ENCODE peak calls at places on chromosomes 3 and 15, in five cellular contexts. D is SK-N-SH, K is IMR-90, O is K562, J is GM12878. M is an unnamed sample.

GRCh38 chr3:46565607-46566039 is 479 bp downstream of the LRRC2 start:
- DNase-seq in D (peak), K (peak), O (no peak), J (no peak), M (peak)

GRCh38 chr3:99365396-99365795 is 273.0 kb upstream of the COL8A1 start:
- DNase-seq in D (no peak), K (no peak), O (no peak), J (no peak), M (no peak)

GRCh38 chr3:172877011-172877410 is 126.5 kb downstream of the ECT2 start:
- DNase-seq in D (no peak), K (no peak), O (no peak), J (no peak), M (no peak)

GRCh38 chr3:98974442-98974841 is 72.9 kb upstream of the DCBLD2 start:
- DNase-seq in D (no peak), K (no peak), O (no peak), J (no peak), M (peak)

GRCh38 chr15:64334530-64334929 is 21.4 kb downstream of the CSNK1G1 start:
- DNase-seq in D (no peak), K (no peak), O (no peak), J (no peak), M (no peak)

GRCh38 chr3:124142389-124142970 is 150.6 kb upstream of the ROPN1 start:
- DNase-seq in D (no peak), K (no peak), O (no peak), J (no peak), M (no peak)

GRCh38 chr3:183244981-183245476 is 8.0 kb upstream of the B3GNT5 start:
- DNase-seq in D (no peak), K (no peak), O (no peak), J (no peak), M (no peak)

GRCh38 chr3:97981886-97982285 is 9.7 kb upstream of the RIOX2 start:
- DNase-seq in D (no peak), K (peak), O (no peak), J (no peak), M (no peak)

GRCh38 chr15:85800460-85801123 is 5.9 kb upstream of the KLHL25 start:
- DNase-seq in D (no peak), K (peak), O (no peak), J (no peak), M (peak)

GRCh38 chr3:51282931-51283330 is 102.2 kb upstream of the MANF start:
- DNase-seq in D (no peak), K (peak), O (no peak), J (no peak), M (no peak)

GRCh38 chr3:61080737-61081445 is 170.4 kb downstream of the FHIT start:
- DNase-seq in D (no peak), K (no peak), O (no peak), J (no peak), M (no peak)

GRCh38 chr3:106326941-106327765 is 458.3 kb upstream of the CBLB start:
- DNase-seq in D (no peak), K (peak), O (no peak), J (no peak), M (no peak)

GRCh38 chr3:64291345-64291744 is 66.1 kb upstream of the PRICKLE2 start:
- DNase-seq in D (no peak), K (peak), O (no peak), J (no peak), M (no peak)

GRCh38 chr3:52262447-52262846 is 16.0 kb downstream of the WDR82 start:
- DNase-seq in D (no peak), K (no peak), O (no peak), J (no peak), M (no peak)

GRCh38 chr15:52440414-52440813 is 88.3 kb downstream of the MYO5A start:
- DNase-seq in D (no peak), K (peak), O (no peak), J (no peak), M (peak)

GRCh38 chr3:28867836-28868235 is 413.0 kb upstream of the RBMS3 start:
- DNase-seq in D (no peak), K (no peak), O (no peak), J (no peak), M (no peak)

GRCh38 chr3:120487079-120487693 is 36.4 kb upstream of the FSTL1 start:
- DNase-seq in D (no peak), K (peak), O (no peak), J (no peak), M (no peak)

GRCh38 chr3:155185623-155186022 is 105.5 kb downstream of the MME start:
- DNase-seq in D (no peak), K (peak), O (no peak), J (no peak), M (no peak)
- TF ChIP-seq MXI1 in D (no peak), K (no peak), O (no peak), J (no peak), M (no peak)

DNA sequence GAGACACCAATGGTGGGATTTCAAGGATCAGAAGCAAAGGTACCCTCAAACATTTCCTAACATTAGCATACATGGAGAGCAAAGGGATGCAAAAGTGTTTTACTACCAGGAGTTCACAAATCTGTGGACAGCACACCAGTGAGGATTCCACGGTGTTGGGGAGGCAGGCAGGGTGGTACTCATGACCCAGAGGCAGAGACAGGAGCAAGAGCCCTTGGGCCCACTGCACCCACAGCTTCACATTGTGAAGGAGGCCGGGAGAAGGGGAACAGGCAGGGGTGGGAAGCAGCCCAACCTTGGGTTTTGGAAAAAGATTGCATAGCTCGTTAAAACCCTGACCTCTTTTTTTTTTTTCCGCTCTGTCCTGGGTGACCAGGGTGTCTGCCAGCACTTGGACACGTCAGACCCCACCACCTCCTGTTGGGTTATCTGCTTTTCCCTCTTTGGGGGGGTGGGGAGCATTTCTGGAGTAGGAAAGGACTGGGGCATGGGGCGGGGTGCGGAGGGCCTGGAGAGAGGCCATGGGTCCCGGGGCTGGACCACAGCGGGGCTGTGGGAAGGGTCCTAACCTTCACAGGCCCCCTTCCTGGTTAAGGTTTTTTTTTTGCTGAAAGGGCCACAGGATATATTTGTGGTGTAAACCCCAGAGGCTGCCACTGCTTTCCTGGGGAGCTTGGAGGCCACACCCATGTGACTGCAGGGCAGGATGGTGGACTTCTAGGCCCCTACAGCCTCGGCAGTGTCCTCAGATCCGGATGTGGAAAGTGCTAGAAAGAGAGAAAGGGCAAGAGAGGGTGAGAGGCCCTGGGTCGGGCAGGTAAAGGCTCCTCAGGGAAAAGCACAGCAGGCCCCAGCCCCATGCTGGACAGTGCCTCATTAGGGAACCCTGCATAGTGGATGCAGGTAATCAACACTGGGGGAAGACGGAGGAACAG is 12.5 kb downstream of the SH2D7 start:
- DNase-seq in D (no peak), K (no peak), O (no peak), J (no peak), M (no peak)
- TF ChIP-seq MXI1 in D (no peak), K (no peak), O (no peak), J (no peak), M (no peak)

DNA sequence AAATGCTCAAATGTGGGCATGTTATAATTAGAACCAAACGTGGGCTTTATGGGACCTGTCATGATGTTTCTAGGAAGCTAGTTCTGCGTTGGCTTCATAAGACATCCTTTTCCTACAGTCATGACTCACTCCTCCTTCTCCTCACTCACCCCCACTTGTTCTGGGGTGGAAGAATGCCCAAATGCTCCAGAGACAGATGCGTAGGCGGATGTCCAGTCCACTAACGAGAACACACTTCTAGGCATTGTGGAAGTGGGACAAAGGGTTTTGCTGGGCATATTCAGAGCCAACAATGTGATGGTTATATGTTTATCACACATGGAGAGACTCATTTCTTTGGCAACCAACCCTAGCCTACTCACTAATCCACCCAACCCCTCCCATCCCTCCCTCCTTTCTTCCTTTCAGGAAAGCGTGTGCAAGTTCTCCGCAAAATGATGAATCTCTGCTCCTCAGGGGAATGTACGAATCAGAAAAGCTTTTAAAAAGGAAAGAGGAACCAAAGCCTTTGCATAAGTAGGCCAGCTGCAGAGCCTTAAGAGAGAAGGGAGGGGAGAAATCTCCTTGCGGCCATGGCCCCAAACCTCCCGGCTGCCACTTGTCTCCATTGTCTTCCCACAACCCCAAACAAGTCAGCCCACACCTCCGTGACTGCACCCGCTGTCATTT is 123.0 kb upstream of the SPRED1 start:
- DNase-seq in D (peak), K (peak), O (no peak), J (peak), M (no peak)
- TF ChIP-seq MXI1 in D (no peak), K (peak), O (no peak), J (peak), M (no peak)

GRCh38 chr3:128372707-128373533 is 93.8 kb downstream of the DNAJB8 start:
- DNase-seq in D (no peak), K (no peak), O (no peak), J (no peak), M (no peak)

GRCh38 chr3:128372281-128372680 is 94.4 kb downstream of the DNAJB8 start:
- DNase-seq in D (no peak), K (no peak), O (no peak), J (peak), M (no peak)

GRCh38 chr3:128376516-128376915 is 90.2 kb downstream of the DNAJB8 start:
- DNase-seq in D (no peak), K (peak), O (no peak), J (no peak), M (no peak)

GRCh38 chr3:128378631-128379347 is 87.9 kb downstream of the DNAJB8 start:
- DNase-seq in D (no peak), K (peak), O (no peak), J (no peak), M (no peak)

DNA sequence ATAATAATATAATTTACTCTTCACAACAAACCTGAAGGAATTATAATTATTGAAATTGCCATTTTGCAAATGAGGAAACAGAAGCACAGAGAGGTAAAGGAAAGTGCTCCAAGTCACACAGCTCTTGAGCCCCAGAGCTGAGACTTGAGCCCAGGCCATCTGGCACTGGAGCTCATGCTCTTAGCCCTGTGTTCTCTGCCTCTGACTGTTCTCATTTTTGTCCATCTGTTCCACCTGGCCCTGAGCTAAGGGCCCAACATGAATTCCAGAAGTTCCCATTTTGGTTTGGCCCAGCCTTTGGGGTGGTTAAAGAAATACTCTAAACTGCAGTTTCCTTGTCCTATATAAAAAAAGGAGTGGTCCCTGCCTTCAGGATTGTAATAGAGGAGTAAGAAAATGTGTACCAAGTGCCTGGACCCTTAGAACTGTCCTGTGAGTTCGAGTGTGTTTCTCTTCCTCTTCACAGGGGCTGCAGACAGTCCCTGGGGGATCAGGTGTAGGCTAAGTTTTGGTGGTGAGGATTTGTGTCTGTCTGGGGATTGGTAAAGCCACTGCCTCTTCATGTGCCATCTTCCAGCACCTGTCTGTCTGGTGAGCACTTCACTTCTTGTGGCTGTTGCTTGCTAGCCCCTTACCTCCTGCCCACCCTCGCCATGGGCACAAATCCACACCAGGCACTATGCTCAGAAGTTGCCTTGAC is 91.8 kb downstream of the DNAJB8 start:
- DNase-seq in D (no peak), K (no peak), O (no peak), J (no peak), M (no peak)
- TF ChIP-seq MXI1 in D (no peak), K (no peak), O (no peak), J (no peak), M (no peak)

GRCh38 chr15:36877796-36878744 is 222.3 kb downstream of the MEIS2 start:
- DNase-seq in D (no peak), K (no peak), O (no peak), J (no peak), M (no peak)
- TF ChIP-seq MXI1 in D (no peak), K (no peak), O (no peak), J (no peak), M (no peak)